ENCODE peak calls at places on chromosomes 16 and 17, in seven cellular contexts. R is AG04450, Y is cardiac muscle cell, H is esophagus muscularis mucosa, W is dorsolateral prefrontal cortex, I is upper lobe of right lung, T is transverse colon. X is an unnamed sample.

GRCh38 chr17:5097101-5097834 is 14.4 kb downstream of the ZNF232 start:
- DNase-seq in R (no peak), Y (peak), H (no peak), W (peak), I (peak), T (peak), X (no peak)

GRCh38 chr16:85627835-85628556 is 14.9 kb downstream of the GSE1 start:
- DNase-seq in R (no peak), Y (peak), H (no peak), W (no peak), I (no peak), T (no peak), X (no peak)

GRCh38 chr16:813204-813915 is 12.8 kb upstream of the GNG13 start:
- DNase-seq in R (no peak), Y (peak), H (no peak), W (peak), I (no peak), T (peak), X (no peak)

GRCh38 chr17:55426851-55427586 is 5.4 kb upstream of the MMD start:
- DNase-seq in R (no peak), Y (no peak), H (no peak), W (no peak), I (no peak), T (no peak), X (no peak)

GRCh38 chr17:75238684-75239191 is 22.7 kb downstream of the GGA3 start:
- DNase-seq in R (peak), Y (peak), H (no peak), W (peak), I (peak), T (peak), X (peak)

GRCh38 chr17:9837551-9838471 is 12.1 kb downstream of the GLP2R start:
- DNase-seq in R (no peak), Y (no peak), H (no peak), W (no peak), I (no peak), T (peak), X (peak)

GRCh38 chr17:82909322-82909904 is 69.6 kb upstream of the ZNF750 start:
- DNase-seq in R (no peak), Y (no peak), H (no peak), W (no peak), I (no peak), T (peak), X (no peak)

GRCh38 chr16:10088380-10088793 is 93.8 kb downstream of the GRIN2A start:
- DNase-seq in R (no peak), Y (peak), H (no peak), W (no peak), I (no peak), T (no peak), X (peak)

GRCh38 chr17:72151565-72152391 is 31.0 kb downstream of the SOX9 start:
- DNase-seq in R (no peak), Y (no peak), H (no peak), W (peak), I (peak), T (peak), X (no peak)

GRCh38 chr17:57665696-57666095 is 79.4 kb downstream of the CCDC182 start:
- DNase-seq in R (no peak), Y (no peak), H (no peak), W (no peak), I (peak), T (no peak), X (no peak)

GRCh38 chr17:31554930-31555329 is 163.5 kb downstream of the RAB11FIP4 start:
- DNase-seq in R (no peak), Y (no peak), H (no peak), W (no peak), I (no peak), T (no peak), X (no peak)

GRCh38 chr17:3534881-3535252 is 22.7 kb downstream of the TRPV3 start:
- DNase-seq in R (no peak), Y (peak), H (no peak), W (no peak), I (no peak), T (no peak), X (no peak)

GRCh38 chr17:62790554-62790953 is 17.6 kb downstream of the MARCHF10 start:
- DNase-seq in R (no peak), Y (no peak), H (no peak), W (no peak), I (no peak), T (no peak), X (no peak)

GRCh38 chr16:75506567-75506966 is 11.3 kb upstream of the CHST6 start:
- DNase-seq in R (no peak), Y (no peak), H (no peak), W (no peak), I (no peak), T (peak), X (no peak)

GRCh38 chr16:24978370-24978914 is 36.7 kb downstream of the ARHGAP17 start:
- DNase-seq in R (no peak), Y (no peak), H (no peak), W (no peak), I (no peak), T (no peak), X (no peak)

GRCh38 chr16:55367301-55367745 is 43.3 kb downstream of the IRX6 start:
- DNase-seq in R (no peak), Y (no peak), H (no peak), W (no peak), I (no peak), T (no peak), X (no peak)

GRCh38 chr16:62035115-62036092 is 834 bp downstream of the CDH8 start:
- DNase-seq in R (no peak), Y (peak), H (no peak), W (peak), I (no peak), T (no peak), X (no peak)

GRCh38 chr16:54446639-54447038 is 160.1 kb upstream of the IRX3 start:
- DNase-seq in R (no peak), Y (no peak), H (no peak), W (peak), I (no peak), T (no peak), X (peak)

GRCh38 chr16:85717393-85718152 is 28.8 kb upstream of the GINS2 start:
- DNase-seq in R (no peak), Y (peak), H (no peak), W (peak), I (peak), T (peak), X (peak)

GRCh38 chr17:47180337-47180736 is 8.8 kb downstream of the CDC27 start:
- DNase-seq in R (no peak), Y (no peak), H (no peak), W (no peak), I (no peak), T (no peak), X (no peak)

GRCh38 chr17:83128306-83129240 is 49.2 kb downstream of the METRNL start:
- DNase-seq in R (no peak), Y (no peak), H (no peak), W (no peak), I (peak), T (no peak), X (no peak)

GRCh38 chr17:9517396-9517795 is 58.2 kb downstream of the STX8 start:
- DNase-seq in R (no peak), Y (no peak), H (no peak), W (no peak), I (no peak), T (no peak), X (no peak)

GRCh38 chr17:75892556-75893224 is 4.1 kb downstream of the TRIM65 start:
- DNase-seq in R (no peak), Y (no peak), H (no peak), W (no peak), I (peak), T (no peak), X (no peak)

GRCh38 chr16:4113358-4114256 is 2.6 kb downstream of the ADCY9 start:
- DNase-seq in R (no peak), Y (peak), H (no peak), W (no peak), I (no peak), T (no peak), X (no peak)

GRCh38 chr16:4116328-4117249 is at the start of gene ADCY9:
- DNase-seq in R (no peak), Y (peak), H (no peak), W (peak), I (peak), T (peak), X (no peak)

GRCh38 chr16:4115941-4116327 is 308 bp downstream of the ADCY9 start:
- DNase-seq in R (no peak), Y (no peak), H (no peak), W (no peak), I (no peak), T (no peak), X (no peak)

GRCh38 chr16:4114257-4115208 is 1.7 kb downstream of the ADCY9 start:
- DNase-seq in R (no peak), Y (no peak), H (no peak), W (peak), I (peak), T (no peak), X (no peak)

GRCh38 chr16:4115209-4115940 is 867 bp downstream of the ADCY9 start:
- DNase-seq in R (peak), Y (peak), H (no peak), W (peak), I (peak), T (peak), X (no peak)
- H3K4me3 ChIP-seq in R (peak), Y (peak), H (peak), W (peak), I (peak), T (peak), X (peak)

GRCh38 chr17:71023631-71024030 is 854.3 kb downstream of the KCNJ2 start:
- DNase-seq in R (no peak), Y (peak), H (no peak), W (no peak), I (no peak), T (no peak), X (no peak)
- TF ChIP-seq CTCF in R (no peak), Y (no peak), H (no peak), W (no peak), I (no peak), T (no peak), X (no peak)

DNA sequence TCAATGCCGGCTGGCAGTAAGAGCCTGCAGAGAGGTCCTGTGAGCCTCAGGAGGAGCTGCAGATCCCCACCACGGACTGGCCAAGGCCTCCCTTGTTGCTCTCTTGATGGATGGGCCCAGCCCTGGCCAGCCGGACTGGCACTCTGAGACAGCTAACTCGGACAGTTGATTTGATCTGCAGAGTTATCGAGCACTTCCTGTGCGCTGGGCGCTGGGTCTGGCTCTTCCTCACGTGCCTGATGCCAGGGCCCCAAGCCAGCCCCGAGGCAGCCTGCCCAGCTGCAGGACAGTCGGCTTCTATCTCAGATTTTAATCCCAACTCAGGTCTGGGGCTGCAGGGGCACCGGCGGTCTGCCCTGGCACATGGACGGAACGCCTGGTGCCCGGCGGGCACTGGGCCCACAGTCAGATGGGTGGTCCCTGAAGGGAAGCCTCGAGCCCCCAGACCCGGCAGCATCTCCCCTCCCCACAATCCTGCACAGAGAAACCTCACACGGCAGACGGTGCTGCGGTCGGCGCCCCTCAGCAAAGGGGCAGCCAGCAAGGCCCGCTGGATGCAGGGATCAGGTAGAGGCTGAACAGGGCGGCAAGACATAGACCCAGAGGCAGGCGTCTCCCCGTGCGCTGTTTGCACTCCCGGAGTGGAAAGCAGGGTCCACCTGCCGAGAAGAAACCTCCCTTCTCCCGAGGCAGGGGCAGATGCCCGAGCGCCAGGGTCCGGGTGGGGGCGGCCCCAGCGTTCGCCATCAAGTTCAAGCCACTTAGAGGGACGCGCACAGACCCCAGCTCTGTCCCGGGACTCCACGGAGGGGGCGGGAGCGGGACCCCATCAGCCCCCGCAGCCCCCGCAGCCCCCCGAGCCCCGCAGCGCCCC is 34.0 kb downstream of the TIMM22 start:
- DNase-seq in R (no peak), Y (no peak), H (no peak), W (no peak), I (no peak), T (no peak), X (no peak)
- H3K4me3 ChIP-seq in R (peak), Y (no peak), H (peak), W (peak), I (peak), T (peak), X (no peak)

GRCh38 chr16:58494981-58495860 is 4.7 kb upstream of the NDRG4 start:
- DNase-seq in R (peak), Y (peak), H (no peak), W (peak), I (peak), T (peak), X (peak)
- TF ChIP-seq CTCF in R (peak), Y (peak), H (peak), W (peak), I (no peak), T (peak), X (peak)

DNA sequence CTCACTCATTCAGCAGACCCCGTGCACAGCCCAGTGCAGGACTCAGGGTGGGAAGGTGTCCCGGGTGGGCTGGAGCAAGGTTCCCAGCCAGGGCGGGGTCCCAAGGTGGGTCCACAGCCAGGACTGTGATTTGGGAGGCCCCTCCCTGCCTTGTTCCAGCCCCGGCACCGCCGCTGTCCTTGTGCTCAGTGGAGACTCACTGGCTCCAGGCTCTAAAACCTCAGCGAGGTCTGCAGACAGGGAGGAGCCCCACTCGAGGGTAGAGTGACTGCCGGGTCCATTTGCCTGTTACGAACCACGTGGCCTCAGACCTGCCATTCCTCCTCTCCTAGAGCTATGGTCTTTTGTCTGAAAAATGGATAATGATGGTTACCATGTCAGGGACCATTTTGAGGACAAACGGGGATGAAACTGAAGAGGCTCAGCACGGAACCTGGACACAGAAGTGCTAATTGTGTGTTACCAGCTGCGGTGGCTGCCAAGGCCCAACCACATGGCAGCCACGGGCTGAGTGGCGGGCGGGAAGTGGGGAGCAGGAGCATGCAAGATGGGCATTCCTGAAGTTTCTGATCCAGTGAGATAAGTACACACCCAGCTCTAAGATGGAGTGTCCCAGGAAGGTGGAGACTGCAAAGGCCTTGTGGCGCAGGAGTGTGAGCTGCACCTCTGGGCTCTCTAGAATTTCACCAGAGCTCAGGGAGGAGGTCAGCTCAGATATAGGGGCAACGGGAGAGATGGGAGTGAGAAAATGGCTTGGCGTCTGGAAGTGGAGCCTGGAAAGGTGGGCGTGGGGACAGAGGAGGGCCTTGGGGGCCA is 317.6 kb downstream of the SEC14L1 start:
- DNase-seq in R (no peak), Y (peak), H (no peak), W (no peak), I (no peak), T (no peak), X (no peak)
- H3K4me3 ChIP-seq in R (no peak), Y (no peak), H (no peak), W (no peak), I (no peak), T (no peak), X (no peak)